ENCODE peak calls at places on chromosomes 12 and 14, in five cellular contexts. B, M, X, K and T are unnamed samples.

GRCh38 chr12:59041241-59042121 is 121.2 kb upstream of the LRIG3 start:
- DNase-seq in B (peak), M (no peak), X (no peak), K (no peak), T (peak)

GRCh38 chr12:113464852-113465719 is 6.6 kb downstream of the LHX5 start:
- DNase-seq in B (no peak), M (no peak), X (no peak), K (no peak), T (no peak)

GRCh38 chr12:28140404-28140803 is 49.9 kb upstream of the CCDC91 start:
- DNase-seq in B (no peak), M (no peak), X (no peak), K (no peak), T (no peak)

GRCh38 chr14:75301666-75302325 is 23.2 kb downstream of the FOS start:
- DNase-seq in B (peak), M (no peak), X (no peak), K (peak), T (no peak)

GRCh38 chr14:96187216-96188050 is 17.2 kb upstream of the BDKRB2 start:
- DNase-seq in B (no peak), M (no peak), X (no peak), K (no peak), T (no peak)

GRCh38 chr12:58414398-58414871 is 473.1 kb downstream of the ATP23 start:
- DNase-seq in B (peak), M (no peak), X (no peak), K (no peak), T (peak)

GRCh38 chr14:89351364-89351957 is 65.6 kb downstream of the FOXN3 start:
- DNase-seq in B (no peak), M (peak), X (no peak), K (peak), T (no peak)

GRCh38 chr14:70665448-70666363 is 24.0 kb downstream of the TTC9 start:
- DNase-seq in B (peak), M (peak), X (no peak), K (no peak), T (peak)

GRCh38 chr12:71746983-71747611 is 7.6 kb upstream of the RAB21 start:
- DNase-seq in B (peak), M (peak), X (no peak), K (peak), T (peak)

GRCh38 chr14:59018978-59019377 is 169.5 kb upstream of the DAAM1 start:
- DNase-seq in B (no peak), M (no peak), X (no peak), K (no peak), T (peak)

GRCh38 chr12:106109168-106109910 is 29.4 kb downstream of the NUAK1 start:
- DNase-seq in B (no peak), M (no peak), X (no peak), K (no peak), T (no peak)

GRCh38 chr14:99537399-99537798 is 56.2 kb downstream of the CCNK start:
- DNase-seq in B (peak), M (no peak), X (no peak), K (no peak), T (peak)

GRCh38 chr14:77203611-77204456 is 22.2 kb downstream of the TMEM63C start:
- DNase-seq in B (no peak), M (no peak), X (no peak), K (no peak), T (no peak)

GRCh38 chr14:59510957-59511356 is 26.6 kb downstream of the JKAMP start:
- DNase-seq in B (no peak), M (no peak), X (no peak), K (no peak), T (no peak)

GRCh38 chr12:66716522-66716921 is 37.6 kb upstream of the GRIP1 start:
- DNase-seq in B (no peak), M (no peak), X (no peak), K (no peak), T (no peak)

GRCh38 chr12:53770281-53770680 is 18.5 kb upstream of the CISTR start:
- DNase-seq in B (peak), M (no peak), X (no peak), K (no peak), T (peak)

GRCh38 chr12:54294152-54294913 is 6.5 kb downstream of the NFE2 start:
- DNase-seq in B (no peak), M (peak), X (no peak), K (peak), T (peak)

GRCh38 chr14:93753647-93754046 is 34.6 kb downstream of the PRIMA1 start:
- DNase-seq in B (no peak), M (no peak), X (no peak), K (no peak), T (no peak)

GRCh38 chr12:1939745-1940607 is 21.5 kb upstream of the CACNA2D4 start:
- DNase-seq in B (peak), M (peak), X (peak), K (peak), T (peak)

GRCh38 chr14:100147181-100147631 is 12.2 kb downstream of the DEGS2 start:
- DNase-seq in B (no peak), M (peak), X (no peak), K (peak), T (no peak)

GRCh38 chr12:28027947-28028724 is 55.6 kb upstream of the PTHLH start:
- DNase-seq in B (peak), M (no peak), X (no peak), K (no peak), T (peak)

GRCh38 chr12:99043319-99043914 is 398.3 kb downstream of the APAF1 start:
- DNase-seq in B (peak), M (peak), X (no peak), K (peak), T (peak)